ENCODE peak calls at places on chromosome 14, in four cellular contexts. One of them, this sample, is unnamed.

GRCh38 chr14:67757175-67757574 is 55.5 kb downstream of the RDH12 start:
- DNase-seq in WTC11: no peak
- DNase-seq in C1 segment of cervical spinal cord: no peak
- DNase-seq in AG08395: no peak
- DNase-seq in this sample: no peak

GRCh38 chr14:103393687-103394626 is 8.7 kb downstream of the MARK3 start:
- DNase-seq in WTC11: no peak
- DNase-seq in C1 segment of cervical spinal cord: no peak
- DNase-seq in AG08395: peak
- DNase-seq in this sample: peak

GRCh38 chr14:100880271-100881101 is 23.0 kb downstream of the RTL1 start:
- DNase-seq in WTC11: no peak
- DNase-seq in C1 segment of cervical spinal cord: no peak
- DNase-seq in AG08395: no peak
- DNase-seq in this sample: no peak

GRCh38 chr14:72608391-72609204 is 285.3 kb downstream of the DPF3 start:
- DNase-seq in WTC11: no peak
- DNase-seq in C1 segment of cervical spinal cord: peak
- DNase-seq in AG08395: peak
- DNase-seq in this sample: peak

GRCh38 chr14:24065408-24065807 is 6.0 kb upstream of the CPNE6 start:
- DNase-seq in WTC11: no peak
- DNase-seq in C1 segment of cervical spinal cord: no peak
- DNase-seq in AG08395: no peak
- DNase-seq in this sample: no peak

GRCh38 chr14:61750708-61751474 is 11.3 kb upstream of the SNAPC1 start:
- DNase-seq in WTC11: peak
- DNase-seq in C1 segment of cervical spinal cord: peak
- DNase-seq in AG08395: peak
- DNase-seq in this sample: peak

GRCh38 chr14:58171090-58171489 is 19.1 kb upstream of the ARMH4 start:
- DNase-seq in WTC11: peak
- DNase-seq in C1 segment of cervical spinal cord: peak
- DNase-seq in AG08395: peak
- DNase-seq in this sample: peak

GRCh38 chr14:21852061-21852664 is 178.5 kb upstream of the OR4E1 start:
- DNase-seq in WTC11: peak
- DNase-seq in C1 segment of cervical spinal cord: peak
- DNase-seq in AG08395: no peak
- DNase-seq in this sample: peak

GRCh38 chr14:77009014-77009413 is 19.5 kb downstream of the IRF2BPL start:
- DNase-seq in WTC11: no peak
- DNase-seq in C1 segment of cervical spinal cord: no peak
- DNase-seq in AG08395: no peak
- DNase-seq in this sample: no peak

GRCh38 chr14:54349713-54350112 is 47.1 kb upstream of the CDKN3 start:
- DNase-seq in WTC11: no peak
- DNase-seq in C1 segment of cervical spinal cord: no peak
- DNase-seq in AG08395: no peak
- DNase-seq in this sample: no peak

GRCh38 chr14:23829736-23830474 is 123.7 kb upstream of the DHRS4 start:
- DNase-seq in WTC11: no peak
- DNase-seq in C1 segment of cervical spinal cord: no peak
- DNase-seq in AG08395: peak
- DNase-seq in this sample: peak

GRCh38 chr14:51463461-51463860 is 188.2 kb upstream of the FRMD6 start:
- DNase-seq in WTC11: no peak
- DNase-seq in C1 segment of cervical spinal cord: no peak
- DNase-seq in AG08395: no peak
- DNase-seq in this sample: no peak

GRCh38 chr14:61183486-61183885 is 97.7 kb downstream of the TMEM30B start:
- DNase-seq in WTC11: no peak
- DNase-seq in C1 segment of cervical spinal cord: no peak
- DNase-seq in AG08395: no peak
- DNase-seq in this sample: peak

GRCh38 chr14:68065322-68065721 is 245.7 kb downstream of the RAD51B start:
- DNase-seq in WTC11: no peak
- DNase-seq in C1 segment of cervical spinal cord: no peak
- DNase-seq in AG08395: no peak
- DNase-seq in this sample: no peak

GRCh38 chr14:26966942-26967341 is 369.1 kb upstream of the NOVA1 start:
- DNase-seq in WTC11: no peak
- DNase-seq in C1 segment of cervical spinal cord: no peak
- DNase-seq in AG08395: no peak
- DNase-seq in this sample: peak

GRCh38 chr14:105135700-105136395 is 32.7 kb downstream of the JAG2 start:
- DNase-seq in WTC11: no peak
- DNase-seq in C1 segment of cervical spinal cord: no peak
- DNase-seq in AG08395: no peak
- DNase-seq in this sample: no peak

GRCh38 chr14:23321572-23322547 is 603 bp downstream of the PABPN1 start:
- DNase-seq in WTC11: peak
- DNase-seq in C1 segment of cervical spinal cord: peak
- DNase-seq in AG08395: peak
- DNase-seq in this sample: peak

GRCh38 chr14:93013368-93013719 is 90.4 kb downstream of the CHGA start:
- DNase-seq in WTC11: no peak
- DNase-seq in C1 segment of cervical spinal cord: no peak
- DNase-seq in AG08395: peak
- DNase-seq in this sample: no peak

GRCh38 chr14:100440758-100441203 is 117.6 kb downstream of the SLC25A47 start:
- DNase-seq in WTC11: no peak
- DNase-seq in C1 segment of cervical spinal cord: no peak
- DNase-seq in AG08395: no peak
- DNase-seq in this sample: peak

GRCh38 chr14:36646664-36647416 is 14.8 kb upstream of the PAX9 start:
- DNase-seq in WTC11: peak
- DNase-seq in C1 segment of cervical spinal cord: no peak
- DNase-seq in AG08395: peak
- DNase-seq in this sample: no peak

GRCh38 chr14:30283822-30284446 is 275.0 kb upstream of the G2E3 start:
- DNase-seq in WTC11: peak
- DNase-seq in C1 segment of cervical spinal cord: no peak
- DNase-seq in AG08395: peak
- DNase-seq in this sample: peak

GRCh38 chr14:81455344-81455743 is 55.2 kb upstream of the STON2 start:
- DNase-seq in WTC11: no peak
- DNase-seq in C1 segment of cervical spinal cord: no peak
- DNase-seq in AG08395: no peak
- DNase-seq in this sample: no peak

GRCh38 chr14:70832536-70833305 is 23.4 kb upstream of the MAP3K9 start:
- DNase-seq in WTC11: no peak
- DNase-seq in C1 segment of cervical spinal cord: no peak
- DNase-seq in AG08395: no peak
- DNase-seq in this sample: peak

GRCh38 chr14:23118506-23119361 is at the start of gene CEBPE:
- DNase-seq in WTC11: no peak
- DNase-seq in C1 segment of cervical spinal cord: no peak
- DNase-seq in AG08395: no peak
- DNase-seq in this sample: no peak

GRCh38 chr14:60184597-60185555 is 19.7 kb upstream of the DHRS7 start:
- DNase-seq in WTC11: no peak
- DNase-seq in C1 segment of cervical spinal cord: no peak
- DNase-seq in AG08395: no peak
- DNase-seq in this sample: peak

GRCh38 chr14:95500772-95501401 is 15.6 kb downstream of the SYNE3 start:
- DNase-seq in WTC11: no peak
- DNase-seq in C1 segment of cervical spinal cord: peak
- DNase-seq in AG08395: peak
- DNase-seq in this sample: peak

GRCh38 chr14:30906752-30907658 is 32.6 kb downstream of the COCH start:
- DNase-seq in WTC11: no peak
- DNase-seq in C1 segment of cervical spinal cord: no peak
- DNase-seq in AG08395: no peak
- DNase-seq in this sample: no peak

GRCh38 chr14:64937821-64938193 is 4.7 kb downstream of the GPX2 start:
- DNase-seq in WTC11: no peak
- DNase-seq in C1 segment of cervical spinal cord: no peak
- DNase-seq in AG08395: peak
- DNase-seq in this sample: peak